ENCODE peak calls at places on chromosomes 3 and 15, in ten cellular contexts. O is prostate gland, B is cardiac muscle cell, I is thoracic aorta, R is right atrium auricular region, H is nephron progenitor cell, M is choroid plexus epithelial cell, G is fibroblast of villous mesenchyme, L is heart left ventricle, T is pancreas. E is an unnamed sample.

GRCh38 chr3:196989721-196990262 is 21.2 kb upstream of the PIGZ start:
- DNase-seq in B (no peak), M (no peak), R (no peak), T (no peak), G (no peak), O (no peak), I (no peak), L (no peak), H (no peak), E (no peak)

GRCh38 chr15:66253643-66254363 is at the start of gene MEGF11:
- DNase-seq in G (peak), B (peak), H (peak), O (no peak), T (no peak), L (peak), R (no peak), I (no peak), M (peak), E (peak)

GRCh38 chr15:25056484-25057429 is 102.0 kb downstream of the SNRPN start:
- DNase-seq in B (no peak), R (peak), T (no peak), M (no peak), H (peak), O (no peak), G (no peak), L (no peak), I (no peak), E (no peak)

GRCh38 chr3:30084971-30085403 is 521.4 kb upstream of the TGFBR2 start:
- DNase-seq in O (no peak), T (no peak), R (no peak), M (no peak), G (no peak), I (no peak), H (no peak), B (peak), L (no peak), E (no peak)

GRCh38 chr3:119524931-119525662 is 26.8 kb downstream of the TIMMDC1 start:
- DNase-seq in M (peak), R (no peak), O (no peak), G (no peak), T (no peak), L (no peak), B (peak), I (no peak), H (no peak), E (no peak)

GRCh38 chr3:52532517-52532837 is 1.2 kb downstream of the NT5DC2 start:
- DNase-seq in H (peak), T (peak), B (peak), I (no peak), R (peak), O (no peak), L (peak), M (peak), G (peak), E (peak)

GRCh38 chr15:58115692-58116091 is 22.5 kb upstream of the AQP9 start:
- DNase-seq in G (peak), H (no peak), T (no peak), M (peak), I (no peak), R (no peak), L (no peak), O (no peak), B (peak), E (no peak)

GRCh38 chr3:172213765-172214358 is 174.5 kb downstream of the FNDC3B start:
- DNase-seq in T (no peak), O (no peak), G (no peak), H (no peak), B (no peak), M (no peak), R (no peak), I (no peak), L (no peak), E (no peak)

GRCh38 chr15:82951472-82952155 is 906 bp downstream of the HOMER2 start:
- DNase-seq in L (no peak), B (no peak), G (no peak), T (no peak), I (no peak), H (no peak), R (no peak), M (peak), O (no peak), E (no peak)

GRCh38 chr15:70892912-70893560 is 410 bp downstream of the LRRC49 start:
- DNase-seq in M (peak), T (peak), I (no peak), B (peak), G (peak), O (peak), R (no peak), L (peak), H (no peak), E (peak)

GRCh38 chr3:122103821-122104514 is 48.8 kb downstream of the CD86 start:
- DNase-seq in B (no peak), T (no peak), O (no peak), G (no peak), M (no peak), H (no peak), R (no peak), L (no peak), I (no peak), E (no peak)

GRCh38 chr15:80426316-80426715 is 22.1 kb downstream of the ARNT2 start:
- DNase-seq in G (no peak), L (no peak), I (no peak), M (no peak), R (no peak), T (no peak), O (no peak), B (no peak), H (no peak), E (no peak)

GRCh38 chr3:131708216-131708615 is 205.4 kb upstream of the MRPL3 start:
- DNase-seq in R (no peak), M (no peak), I (no peak), H (no peak), G (no peak), T (no peak), L (no peak), B (no peak), O (no peak), E (no peak)

GRCh38 chr15:87207945-87208580 is 1048.5 kb downstream of the NTRK3 start:
- DNase-seq in H (no peak), M (peak), B (no peak), T (no peak), I (no peak), G (no peak), R (no peak), L (no peak), O (no peak), E (no peak)

GRCh38 chr3:54967586-54968244 is 39.9 kb upstream of the LRTM1 start:
- DNase-seq in L (no peak), O (no peak), G (peak), T (no peak), R (no peak), I (no peak), H (no peak), M (peak), B (peak), E (no peak)

GRCh38 chr3:152121292-152121654 is 147.5 kb upstream of the MBNL1 start:
- DNase-seq in B (peak), L (no peak), M (peak), H (no peak), O (no peak), T (no peak), G (peak), I (no peak), R (no peak), E (no peak)

GRCh38 chr3:187748050-187748481 is 2.8 kb upstream of the BCL6 start:
- DNase-seq in B (peak), M (peak), T (peak), L (peak), H (peak), O (peak), G (peak), R (peak), I (peak), E (peak)

GRCh38 chr3:190089711-190090110 is 31.0 kb downstream of the P3H2 start:
- DNase-seq in I (no peak), R (no peak), T (no peak), O (no peak), B (no peak), L (no peak), G (no peak), H (no peak), M (no peak), E (no peak)

GRCh38 chr15:62296756-62297507 is 131.8 kb upstream of the C2CD4B start:
- DNase-seq in O (no peak), B (no peak), G (no peak), H (no peak), M (no peak), L (no peak), R (no peak), I (no peak), T (no peak), E (no peak)

GRCh38 chr3:188421836-188422540 is 268.0 kb downstream of the LPP start:
- DNase-seq in B (no peak), R (no peak), T (peak), L (no peak), M (peak), H (no peak), O (no peak), I (no peak), G (no peak), E (no peak)

GRCh38 chr15:70853855-70854668 is at the start of gene LARP6:
- DNase-seq in H (peak), T (peak), R (no peak), L (peak), I (no peak), G (peak), B (peak), O (peak), M (peak), E (peak)

GRCh38 chr3:66404903-66405700 is 95.7 kb downstream of the LRIG1 start:
- DNase-seq in G (no peak), T (no peak), B (no peak), I (no peak), L (no peak), H (no peak), R (no peak), M (no peak), O (no peak), E (no peak)

GRCh38 chr3:80997622-80998021 is 763.8 kb downstream of the GBE1 start:
- DNase-seq in R (no peak), G (no peak), T (no peak), M (no peak), H (no peak), B (no peak), O (no peak), L (no peak), I (no peak), E (no peak)

GRCh38 chr3:100317928-100318327 is 16.6 kb upstream of the NIT2 start:
- DNase-seq in T (no peak), G (no peak), M (no peak), H (no peak), O (no peak), L (no peak), I (no peak), B (no peak), R (no peak), E (no peak)

GRCh38 chr3:57848177-57848738 is 92.1 kb downstream of the SLMAP start:
- DNase-seq in T (no peak), L (no peak), M (no peak), G (no peak), H (no peak), I (no peak), O (no peak), B (no peak), R (no peak), E (no peak)

GRCh38 chr3:167989999-167990398 is 105.7 kb downstream of the GOLIM4 start:
- DNase-seq in T (no peak), G (no peak), M (no peak), I (no peak), O (no peak), R (no peak), H (no peak), B (no peak), L (no peak), E (no peak)

GRCh38 chr3:194326192-194327029 is 24.7 kb downstream of the CPN2 start:
- DNase-seq in I (no peak), G (peak), M (no peak), L (no peak), B (peak), R (no peak), T (no peak), H (peak), O (no peak), E (no peak)

GRCh38 chr3:32181801-32182200 is 56.7 kb upstream of the CMTM8 start:
- DNase-seq in B (no peak), T (no peak), L (no peak), H (no peak), G (no peak), O (no peak), M (no peak), R (no peak), I (no peak), E (no peak)

GRCh38 chr3:129954509-129954908 is 20.0 kb upstream of the TRH start:
- DNase-seq in M (no peak), I (no peak), H (no peak), O (no peak), G (no peak), T (no peak), B (no peak), L (no peak), R (no peak), E (no peak)

GRCh38 chr3:141815667-141816066 is 52.5 kb downstream of the GRK7 start:
- DNase-seq in R (no peak), T (no peak), H (no peak), L (no peak), I (no peak), G (no peak), O (no peak), M (no peak), B (no peak), E (no peak)

GRCh38 chr3:141812091-141812490 is 48.9 kb downstream of the GRK7 start:
- DNase-seq in O (no peak), I (no peak), H (no peak), B (no peak), M (no peak), L (no peak), T (no peak), G (no peak), R (no peak), E (no peak)

GRCh38 chr3:141810161-141810560 is 47.0 kb downstream of the GRK7 start:
- DNase-seq in R (no peak), T (no peak), M (no peak), I (no peak), B (no peak), L (no peak), G (no peak), H (no peak), O (no peak), E (no peak)

GRCh38 chr3:141814375-141814774 is 51.2 kb downstream of the GRK7 start:
- DNase-seq in G (no peak), I (no peak), L (no peak), O (no peak), B (no peak), T (no peak), M (no peak), R (no peak), H (no peak), E (no peak)

GRCh38 chr3:141812586-141812985 is 49.4 kb downstream of the GRK7 start:
- DNase-seq in L (no peak), T (no peak), B (no peak), H (no peak), I (no peak), R (no peak), O (no peak), G (no peak), M (no peak), E (no peak)
- TF ChIP-seq CTCF in L (no peak), T (no peak), B (no peak), H (no peak), I (no peak), R (no peak), O (no peak), G (no peak), M (no peak), E (no peak)

DNA sequence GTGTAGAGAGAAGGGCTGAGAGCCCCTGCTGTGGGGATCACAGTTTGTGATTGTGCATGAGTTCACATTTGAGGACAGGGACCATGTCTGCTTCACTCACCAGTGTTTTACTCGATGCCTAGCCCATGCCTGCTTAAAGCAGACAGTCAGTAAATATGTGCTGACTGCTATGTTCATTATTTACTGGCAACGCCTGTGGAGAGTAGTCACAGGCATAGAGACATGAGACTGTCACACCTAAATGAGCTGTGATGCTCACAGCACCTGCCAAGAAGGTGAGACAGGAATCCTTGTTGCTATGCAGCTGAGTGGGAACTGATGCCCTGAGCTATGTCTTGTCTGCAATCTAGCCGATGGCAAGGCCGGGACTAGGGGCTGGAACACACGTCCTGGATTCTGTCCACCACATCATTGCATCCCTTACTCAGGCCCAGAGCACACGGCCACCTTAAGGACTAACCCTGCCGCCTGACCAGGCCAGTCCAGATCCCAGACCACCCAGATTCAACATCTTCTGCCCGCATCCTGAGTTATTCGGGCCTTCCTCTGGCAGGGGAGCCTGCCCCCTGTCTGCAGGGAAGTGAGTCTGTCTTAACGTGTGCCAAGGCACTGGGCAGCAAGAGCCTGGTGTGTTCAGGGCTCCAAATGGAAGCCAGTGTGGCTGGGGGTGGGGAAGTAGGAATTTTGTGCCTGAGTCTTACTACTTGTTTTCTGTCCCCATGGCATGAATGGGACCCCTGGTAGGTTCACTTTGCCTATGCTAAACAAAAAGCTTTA is 44.8 kb downstream of the FGD5 start:
- DNase-seq in M (no peak), R (no peak), O (no peak), T (no peak), I (no peak), G (no peak), H (no peak), L (no peak), B (no peak), E (no peak)
- TF ChIP-seq CTCF in M (peak), R (no peak), O (no peak), T (no peak), I (no peak), G (peak), H (no peak), L (peak), B (peak), E (no peak)

DNA sequence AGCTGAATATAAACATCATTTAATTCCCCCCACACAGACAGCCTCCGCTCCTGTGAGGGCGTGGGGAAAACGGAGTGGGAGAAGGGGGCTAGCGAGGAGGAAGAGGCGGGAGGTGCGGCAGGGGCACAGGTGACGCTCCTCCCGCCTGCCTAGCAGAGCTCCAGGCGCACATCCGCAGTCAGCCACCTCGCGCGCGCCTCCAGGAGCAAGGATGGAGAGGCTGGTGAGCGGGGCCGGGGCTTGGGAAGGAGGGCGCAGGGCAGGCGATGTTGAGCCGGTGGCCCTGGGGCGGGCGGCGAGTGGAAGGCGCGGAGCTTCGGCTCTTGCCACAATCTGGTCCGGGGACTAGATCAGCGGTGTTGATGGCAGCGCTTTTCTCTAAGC is at the start of gene CD200:
- DNase-seq in H (peak), I (no peak), G (peak), M (peak), B (peak), O (peak), T (no peak), R (peak), L (peak), E (peak)
- TF ChIP-seq CTCF in H (no peak), I (peak), G (peak), M (no peak), B (no peak), O (peak), T (no peak), R (no peak), L (no peak), E (no peak)

GRCh38 chr3:39148116-39149058 is 5.0 kb downstream of the CSRNP1 start:
- DNase-seq in T (no peak), I (no peak), L (no peak), M (peak), B (peak), H (no peak), O (no peak), R (peak), G (peak), E (peak)

GRCh38 chr3:39150803-39151631 is 2.4 kb downstream of the CSRNP1 start:
- DNase-seq in H (peak), R (peak), T (peak), B (peak), I (peak), L (peak), G (peak), M (peak), O (peak), E (peak)

GRCh38 chr3:39149059-39149455 is 4.3 kb downstream of the CSRNP1 start:
- DNase-seq in B (no peak), O (no peak), G (no peak), L (no peak), H (no peak), T (no peak), R (no peak), I (no peak), M (peak), E (no peak)

GRCh38 chr3:39149498-39150169 is 3.8 kb downstream of the CSRNP1 start:
- DNase-seq in B (no peak), H (no peak), G (no peak), I (no peak), T (no peak), M (no peak), R (no peak), L (no peak), O (no peak), E (no peak)

DNA sequence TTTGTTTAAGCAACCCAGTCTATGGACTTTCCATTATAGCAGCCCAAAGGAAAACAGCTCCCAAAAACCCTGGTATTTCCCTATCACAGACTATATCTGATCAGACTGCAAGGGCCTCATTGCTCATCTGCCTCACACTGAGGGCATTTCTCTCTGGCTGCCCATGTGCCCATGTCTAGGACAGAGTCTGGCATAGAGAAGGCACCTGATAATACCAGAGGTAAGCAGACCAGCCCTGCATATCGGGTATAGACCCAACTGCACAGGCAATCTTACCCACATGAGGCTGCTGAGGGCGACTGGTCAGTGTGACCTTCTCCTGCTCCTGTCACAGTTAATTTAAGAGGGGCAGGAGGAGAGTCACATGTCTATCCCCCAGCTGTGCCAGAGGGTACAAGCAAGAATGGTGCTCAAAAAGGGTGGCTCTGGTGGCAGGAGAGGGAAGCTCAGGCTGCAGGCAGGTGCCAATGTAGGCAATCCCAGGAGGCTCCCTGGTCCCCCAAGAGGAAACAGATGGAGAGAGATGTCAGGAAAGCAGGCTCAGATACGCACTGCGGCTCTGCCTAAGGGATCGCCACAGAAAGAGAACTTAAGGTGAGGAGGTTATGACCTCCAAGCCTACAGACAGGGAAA is 3.1 kb downstream of the CSRNP1 start:
- DNase-seq in M (no peak), I (no peak), T (no peak), H (no peak), L (no peak), B (peak), O (no peak), G (no peak), R (no peak), E (no peak)
- TF ChIP-seq CTCF in M (peak), I (peak), T (no peak), H (no peak), L (peak), B (no peak), O (no peak), G (peak), R (no peak), E (no peak)

GRCh38 chr3:125403789-125404188 is 28.7 kb upstream of the ZNF148 start:
- DNase-seq in R (no peak), M (peak), O (no peak), L (no peak), G (no peak), H (no peak), I (no peak), T (no peak), B (no peak), E (no peak)
- TF ChIP-seq CTCF in R (no peak), M (no peak), O (no peak), L (no peak), G (no peak), H (no peak), I (no peak), T (no peak), B (no peak), E (no peak)

GRCh38 chr15:55789066-55789660 is 46.2 kb upstream of the PRTG start:
- DNase-seq in T (no peak), R (no peak), M (no peak), O (no peak), H (no peak), L (no peak), I (no peak), B (no peak), G (no peak), E (no peak)
- TF ChIP-seq CTCF in T (no peak), R (peak), M (peak), O (no peak), H (peak), L (peak), I (peak), B (peak), G (peak), E (peak)

GRCh38 chr3:95725770-95726169 is 1088.6 kb upstream of the EPHA6 start:
- DNase-seq in T (no peak), O (no peak), L (no peak), I (no peak), R (no peak), B (no peak), H (no peak), M (no peak), G (no peak), E (no peak)
- TF ChIP-seq CTCF in T (no peak), O (no peak), L (no peak), I (no peak), R (no peak), B (no peak), H (no peak), M (no peak), G (no peak), E (no peak)